ENCODE peak calls at places on chromosome 1, in seven cellular contexts. I is GM13976; L is astrocyte of the cerebellum; O is AG20443; N is HCEC 1CT; W is HuH-7.5; Z is stimulated activated CD4-positive, alpha-beta T cell treated with anti-CD3 and anti-CD28 coated beads, Interleukin-4, amount 100 ng/mL, for 1 hour. H is an unnamed sample.

GRCh38 chr1:229280921-229281320 is 10.0 kb downstream of the RAB4A start:
- DNase-seq in I (no peak), L (no peak), O (no peak), N (peak; percentile 39), W (no peak), Z (no peak), H (no peak)

GRCh38 chr1:79885101-79885500 is 878.6 kb upstream of the ADGRL4 start:
- DNase-seq in I (no peak), L (no peak), O (no peak), N (no peak), W (no peak), Z (no peak), H (no peak)

GRCh38 chr1:67713071-67713806 is 28.2 kb downstream of the GADD45A start:
- DNase-seq in I (no peak), L (peak; percentile 81), O (peak; percentile 82), N (peak; percentile 86), W (no peak), Z (no peak), H (peak; percentile 67)

GRCh38 chr1:9263984-9264929 is 28.4 kb upstream of the SPSB1 start:
- DNase-seq in I (no peak), L (no peak), O (no peak), N (no peak), W (no peak), Z (no peak), H (no peak)

GRCh38 chr1:165481820-165482532 is 37.0 kb upstream of the RXRG start:
- DNase-seq in I (no peak), L (peak; percentile 61), O (peak; percentile 90), N (peak; percentile 85), W (no peak), Z (no peak), H (peak; percentile 79)

GRCh38 chr1:110594466-110595076 is 11.6 kb downstream of the KCNA2 start:
- DNase-seq in I (no peak), L (no peak), O (no peak), N (no peak), W (no peak), Z (no peak), H (no peak)

GRCh38 chr1:29703596-29703995 is 467.3 kb downstream of the PTPRU start:
- DNase-seq in I (peak; percentile 66), L (no peak), O (peak; percentile 86), N (peak; percentile 7), W (peak; percentile 72), Z (no peak), H (peak; percentile 50)

GRCh38 chr1:31633117-31633516 is 11.6 kb downstream of the PEF1 start:
- DNase-seq in I (peak; percentile 34), L (no peak), O (no peak), N (no peak), W (no peak), Z (peak; percentile 31), H (peak; percentile 27)

GRCh38 chr1:9182784-9183257 is 51.8 kb upstream of the H6PD start:
- DNase-seq in I (peak; percentile 73), L (no peak), O (peak; percentile 56), N (no peak), W (peak; percentile 35), Z (no peak), H (peak; percentile 38)

GRCh38 chr1:167683226-167683625 is 38.6 kb upstream of the MPZL1 start:
- DNase-seq in I (no peak), L (no peak), O (no peak), N (no peak), W (no peak), Z (no peak), H (no peak)

GRCh38 chr1:3771108-3772026 is 1.2 kb upstream of the SMIM1 start:
- DNase-seq in I (no peak), L (no peak), O (no peak), N (no peak), W (peak; percentile 60), Z (no peak), H (no peak)

GRCh38 chr1:179779645-179780272 is 36.7 kb downstream of the FAM163A start:
- DNase-seq in I (no peak), L (no peak), O (no peak), N (no peak), W (no peak), Z (no peak), H (no peak)

H was measured in hepatocyte.